ENCODE peak calls at places on chromosomes 1 and 21, in four cellular contexts. X is NB4, U is ovary, C is K562. N is an unnamed sample.

GRCh38 chr1:173206816-173207595 is at the start of gene TNFSF4:
- DNase-seq in C (no peak), X (peak; percentile 68), U (no peak), N (no peak)

GRCh38 chr1:201783572-201783971 is 45.4 kb upstream of the IPO9 start:
- DNase-seq in X (peak; percentile 7), C (no peak), U (no peak), N (no peak)

GRCh38 chr1:233919786-233920185 is 15.3 kb downstream of the SLC35F3 start:
- DNase-seq in C (no peak), X (no peak), U (no peak), N (no peak)

GRCh38 chr1:85258536-85259117 is 835 bp downstream of the C1orf52 start:
- DNase-seq in U (no peak), X (peak; percentile 30), C (no peak), N (no peak)

GRCh38 chr1:115170972-115171392 is 81.7 kb upstream of the TSPAN2 start:
- DNase-seq in U (no peak), C (no peak), X (no peak), N (no peak)

GRCh38 chr1:247322849-247323586 is 8.6 kb downstream of the ZNF496 start:
- DNase-seq in X (no peak), C (no peak), U (no peak), N (no peak)

GRCh38 chr1:49765034-49765433 is 258.7 kb downstream of the AGBL4 start:
- DNase-seq in U (no peak), C (no peak), X (peak; percentile 25), N (no peak)

GRCh38 chr1:98422821-98423220 is 238.7 kb upstream of the SNX7 start:
- DNase-seq in X (no peak), U (no peak), C (no peak), N (no peak)

GRCh38 chr1:47031059-47031458 is 7.6 kb downstream of the CYP4X1 start:
- DNase-seq in X (no peak), U (no peak), C (no peak), N (no peak)

GRCh38 chr1:11061652-11062365 is 2.0 kb upstream of the SRM start:
- DNase-seq in X (peak; percentile 48), C (no peak), U (no peak), N (peak; percentile 46)

GRCh38 chr1:175591083-175591743 is 152.2 kb downstream of the TNR start:
- DNase-seq in U (no peak), X (no peak), C (peak; percentile 18), N (no peak)

GRCh38 chr1:38125837-38126520 is 79.4 kb upstream of the POU3F1 start:
- DNase-seq in X (no peak), U (no peak), C (no peak), N (peak; percentile 59)

GRCh38 chr1:163361123-163361934 is 39.6 kb downstream of the NUF2 start:
- DNase-seq in U (no peak), X (peak; percentile 11), C (no peak), N (no peak)

GRCh38 chr1:242629396-242629795 is 104.9 kb upstream of the PLD5 start:
- DNase-seq in C (no peak), X (peak; percentile 20), U (no peak), N (no peak)

GRCh38 chr1:201460783-201461182 is 8.2 kb downstream of the PHLDA3 start:
- DNase-seq in C (no peak), U (no peak), X (no peak), N (no peak)

GRCh38 chr1:225498539-225499135 is 70.8 kb upstream of the LBR start:
- DNase-seq in X (peak; percentile 21), U (no peak), C (no peak), N (no peak)

GRCh38 chr1:208455821-208456220 is 211.6 kb upstream of the PLXNA2 start:
- DNase-seq in U (no peak), C (no peak), X (no peak), N (no peak)

GRCh38 chr1:186738896-186739295 is 58.7 kb upstream of the PTGS2 start:
- DNase-seq in X (peak; percentile 1), U (no peak), C (no peak), N (no peak)

GRCh38 chr21:35324372-35325220 is 275.5 kb upstream of the RUNX1 start:
- DNase-seq in C (no peak), X (no peak), U (peak; percentile 42), N (peak; percentile 81)

GRCh38 chr21:46122758-46123683 is 25.1 kb downstream of the COL6A2 start:
- DNase-seq in X (no peak), U (peak; percentile 11), C (no peak), N (peak; percentile 59)

GRCh38 chr1:221794079-221794670 is 52.3 kb upstream of the DUSP10 start:
- DNase-seq in U (no peak), C (no peak), X (no peak), N (no peak)
- TF ChIP-seq POLR2A in U (no peak), C (no peak), X (no peak), N (no peak)

GRCh38 chr1:156657161-156657970 is 15.4 kb downstream of the BCAN start:
- DNase-seq in C (peak; percentile 80), X (peak; percentile 55), U (peak; percentile 84), N (peak; percentile 90)

GRCh38 chr1:156657971-156658319 is 16.0 kb downstream of the BCAN start:
- DNase-seq in U (no peak), X (no peak), C (no peak), N (no peak)

GRCh38 chr1:156655151-156655903 is 13.4 kb downstream of the BCAN start:
- DNase-seq in C (no peak), X (no peak), U (no peak), N (no peak)

GRCh38 chr1:156655904-156656516 is 14.1 kb downstream of the BCAN start:
- DNase-seq in U (no peak), C (no peak), X (no peak), N (no peak)

DNA sequence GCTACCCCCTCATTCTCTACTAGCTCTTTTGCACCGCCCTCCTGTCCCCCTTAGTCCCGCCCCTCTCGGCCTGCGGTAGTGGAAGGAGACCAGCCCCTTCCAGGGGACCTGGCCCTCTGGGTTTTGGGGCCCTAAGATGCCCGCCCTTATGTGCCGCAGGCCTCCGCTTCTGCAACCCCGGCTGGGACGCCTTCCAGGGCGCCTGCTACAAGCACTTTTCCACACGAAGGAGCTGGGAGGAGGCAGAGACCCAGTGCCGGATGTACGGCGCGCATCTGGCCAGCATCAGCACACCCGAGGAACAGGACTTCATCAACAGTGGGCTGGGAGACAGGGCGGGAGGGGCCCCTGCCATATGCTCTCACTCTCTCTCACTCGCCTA is 14.9 kb downstream of the BCAN start:
- DNase-seq in U (no peak), C (no peak), X (no peak), N (peak; percentile 87)
- H3K4me3 ChIP-seq in U (peak overlapping the region; percentile 39), C (no peak overlapping the region), X (no peak overlapping the region), N (peak overlapping the region; percentile 41)

GRCh38 chr1:28436211-28436769 is 66.8 kb downstream of the PHACTR4 start:
- DNase-seq in C (no peak), X (no peak), U (no peak), N (no peak)

GRCh38 chr1:28439320-28439719 is 66.5 kb upstream of the RCC1 start:
- DNase-seq in C (no peak), U (no peak), X (no peak), N (no peak)

GRCh38 chr1:28437260-28437923 is 67.9 kb downstream of the PHACTR4 start:
- DNase-seq in C (no peak), X (peak; percentile 33), U (peak; percentile 38), N (no peak)

GRCh38 chr1:28441674-28442073 is 64.2 kb upstream of the RCC1 start:
- DNase-seq in C (no peak), X (no peak), U (no peak), N (no peak)

DNA sequence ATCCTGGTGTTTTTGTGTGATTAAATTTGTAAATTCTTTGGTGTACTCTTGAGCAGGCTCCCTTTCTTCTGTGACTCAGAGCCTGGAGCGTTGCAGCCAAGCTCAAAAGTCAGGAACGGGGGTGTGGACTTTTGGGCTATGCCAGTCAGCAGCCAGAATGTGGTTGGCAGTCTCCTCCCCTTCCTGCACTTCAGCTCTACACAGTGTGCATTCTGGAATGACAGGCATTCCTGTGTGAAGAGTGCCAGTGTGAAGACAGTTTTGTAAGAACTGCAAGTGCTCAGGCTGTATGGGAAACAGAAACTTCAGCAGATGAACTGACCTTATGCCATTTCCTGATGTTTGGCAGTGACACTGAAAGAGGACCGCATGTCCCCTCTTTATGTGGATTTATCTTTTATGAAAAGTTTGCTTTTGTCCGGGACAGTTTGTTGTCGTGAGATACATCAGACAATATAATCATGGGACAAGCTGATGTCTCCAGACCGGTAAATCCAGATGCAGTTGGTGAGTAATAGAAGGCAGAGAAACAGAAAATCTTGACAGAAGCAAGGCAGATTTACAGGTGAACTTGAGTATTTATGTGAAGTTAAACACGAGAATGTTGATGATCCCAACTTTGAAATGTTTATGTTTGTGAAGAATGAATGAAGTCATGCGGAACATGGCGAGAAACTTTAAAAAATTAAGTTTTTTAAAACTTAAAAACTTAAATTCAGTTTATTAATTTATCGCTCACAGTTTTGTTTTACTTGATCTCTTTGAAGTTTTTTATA is 67.7 kb upstream of the RCC1 start:
- DNase-seq in U (peak; percentile 41), C (no peak), X (peak; percentile 76), N (peak; percentile 89)
- TF ChIP-seq POLR2A in U (no peak), C (no peak), X (no peak), N (peak; percentile 14)

GRCh38 chr1:118982816-118983557 is 5.2 kb downstream of the TBX15 start:
- DNase-seq in C (no peak), U (no peak), X (no peak), N (no peak)

GRCh38 chr1:118982281-118982680 is 5.9 kb downstream of the TBX15 start:
- DNase-seq in U (no peak), C (no peak), X (no peak), N (no peak)

GRCh38 chr1:118984990-118985608 is 3.0 kb downstream of the TBX15 start:
- DNase-seq in C (no peak), X (no peak), U (no peak), N (no peak)

GRCh38 chr1:118984086-118984989 is 3.8 kb downstream of the TBX15 start:
- DNase-seq in C (no peak), X (no peak), U (no peak), N (no peak)

GRCh38 chr1:118983558-118984021 is 4.6 kb downstream of the TBX15 start:
- DNase-seq in X (no peak), C (no peak), U (no peak), N (no peak)
- H3K4me3 ChIP-seq in X (no peak overlapping the region), C (no peak overlapping the region), U (no peak overlapping the region), N (no peak overlapping the region)